ENCODE peak calls at places on chromosome 3, in ten cellular contexts. V, M, G, L, W, Y, K, D, B and F are unnamed samples.

GRCh38 chr3:172357850-172358754 is 90.2 kb downstream of the GHSR start:
- DNase-seq in Y (peak; percentile 11), B (no peak), M (no peak), K (no peak), G (no peak), L (no peak), W (no peak), V (no peak), D (no peak), F (no peak)

GRCh38 chr3:109985942-109986555 is 648.7 kb upstream of the DPPA4 start:
- DNase-seq in L (no peak), V (no peak), G (no peak), K (no peak), M (no peak), D (no peak), W (no peak), B (no peak), Y (no peak), F (no peak)

GRCh38 chr3:154059798-154060197 is 61.4 kb upstream of the ARHGEF26 start:
- DNase-seq in D (no peak), M (no peak), Y (no peak), V (no peak), W (no peak), B (no peak), L (no peak), G (no peak), K (no peak), F (no peak)

GRCh38 chr3:194481103-194481502 is 5.7 kb downstream of the ATP13A3 start:
- DNase-seq in M (no peak), V (no peak), L (no peak), B (no peak), W (no peak), D (no peak), G (no peak), K (no peak), Y (no peak), F (no peak)

GRCh38 chr3:81886081-81886480 is 124.6 kb upstream of the GBE1 start:
- DNase-seq in Y (no peak), B (no peak), D (no peak), K (no peak), W (no peak), M (no peak), G (no peak), V (no peak), L (no peak), F (no peak)

GRCh38 chr3:65597225-65597951 is 441.3 kb downstream of the MAGI1 start:
- DNase-seq in Y (no peak), D (no peak), B (no peak), G (no peak), W (no peak), K (no peak), L (peak; percentile 89), M (peak; percentile 14), V (no peak), F (peak; percentile 68)

GRCh38 chr3:49021213-49021812 is 608 bp upstream of the NDUFAF3 start:
- DNase-seq in W (peak; percentile 92), K (peak; percentile 100), Y (peak; percentile 98), L (peak; percentile 99), V (peak; percentile 98), G (peak; percentile 99), B (peak; percentile 96), D (peak; percentile 71), M (peak; percentile 100), F (peak; percentile 95)

GRCh38 chr3:38960953-38961622 is 90.7 kb downstream of the SCN11A start:
- DNase-seq in Y (no peak), M (peak; percentile 37), G (no peak), B (peak; percentile 58), L (peak; percentile 47), K (peak; percentile 17), D (peak; percentile 72), V (peak; percentile 8), W (no peak), F (peak; percentile 8)

GRCh38 chr3:59313365-59313764 is 263.5 kb upstream of the CFAP20DC start:
- DNase-seq in G (no peak), K (peak; percentile 26), V (peak; percentile 15), Y (no peak), D (peak; percentile 1), L (peak; percentile 68), W (no peak), B (peak; percentile 28), M (peak; percentile 57), F (peak; percentile 1)

GRCh38 chr3:13012228-13012691 is 61.0 kb downstream of the IQSEC1 start:
- DNase-seq in W (no peak), Y (no peak), D (no peak), M (peak; percentile 76), L (no peak), G (peak; percentile 17), B (no peak), V (peak; percentile 47), K (peak; percentile 81), F (peak; percentile 72)

GRCh38 chr3:57017481-57017880 is 43.0 kb upstream of the SPATA12 start:
- DNase-seq in M (peak; percentile 35), W (no peak), K (no peak), B (peak; percentile 43), Y (no peak), D (no peak), L (no peak), G (no peak), V (no peak), F (peak; percentile 79)

DNA sequence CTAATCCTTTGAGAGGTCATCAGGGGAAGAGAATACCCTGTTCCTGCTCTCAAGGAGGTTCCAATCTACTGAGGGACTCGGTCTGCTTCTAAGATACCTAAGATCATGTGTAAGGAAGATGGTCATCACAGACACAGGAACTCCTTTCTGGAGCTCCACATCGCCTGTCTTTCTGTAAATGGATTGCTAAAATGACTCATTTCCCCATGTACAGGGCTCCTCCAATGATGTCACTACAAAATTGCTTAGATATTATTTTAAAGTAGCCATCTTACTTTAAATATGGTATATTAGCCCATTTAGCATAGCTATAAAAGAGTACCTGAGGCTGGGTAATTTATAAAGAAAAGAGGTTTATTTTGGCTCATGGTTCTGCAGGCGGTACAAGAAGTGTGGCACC is 206.1 kb upstream of the PROK2 start:
- DNase-seq in B (no peak), M (no peak), G (no peak), K (no peak), W (no peak), Y (no peak), D (no peak), L (no peak), V (no peak), F (no peak)
- H3K27ac ChIP-seq in B (no peak overlapping the region), M (no peak overlapping the region), G (no peak overlapping the region), K (no peak overlapping the region), W (no peak overlapping the region), Y (no peak overlapping the region), D (no peak overlapping the region), L (no peak overlapping the region), V (no peak overlapping the region), F (no peak overlapping the region)

GRCh38 chr3:14369675-14370669 is 32.4 kb upstream of the SLC6A6 start:
- DNase-seq in G (no peak), D (peak; percentile 48), M (no peak), K (no peak), Y (peak; percentile 64), V (no peak), W (no peak), L (peak; percentile 92), B (peak; percentile 61), F (no peak)
- H3K27ac ChIP-seq in G (no peak overlapping the region), D (peak overlapping the region; percentile 75), M (peak overlapping the region; percentile 19), K (no peak overlapping the region), Y (peak overlapping the region; percentile 91), V (no peak overlapping the region), W (no peak overlapping the region), L (peak overlapping the region; percentile 64), B (no peak overlapping the region), F (no peak overlapping the region)

GRCh38 chr3:11438636-11439035 is 166.4 kb downstream of the ATG7 start:
- DNase-seq in L (no peak), B (no peak), K (peak; percentile 29), D (no peak), G (no peak), Y (no peak), M (peak; percentile 36), W (no peak), V (no peak), F (no peak)

GRCh38 chr3:11435420-11435819 is 163.2 kb downstream of the ATG7 start:
- DNase-seq in Y (no peak), M (no peak), K (no peak), B (no peak), W (no peak), V (no peak), D (no peak), G (no peak), L (no peak), F (no peak)

GRCh38 chr3:11434697-11435096 is 162.5 kb downstream of the ATG7 start:
- DNase-seq in D (no peak), G (no peak), L (no peak), M (no peak), Y (no peak), K (no peak), V (no peak), B (no peak), W (no peak), F (no peak)

GRCh38 chr3:11436775-11437174 is 164.6 kb downstream of the ATG7 start:
- DNase-seq in Y (no peak), K (no peak), V (no peak), W (no peak), L (no peak), M (no peak), B (no peak), G (no peak), D (no peak), F (no peak)

DNA sequence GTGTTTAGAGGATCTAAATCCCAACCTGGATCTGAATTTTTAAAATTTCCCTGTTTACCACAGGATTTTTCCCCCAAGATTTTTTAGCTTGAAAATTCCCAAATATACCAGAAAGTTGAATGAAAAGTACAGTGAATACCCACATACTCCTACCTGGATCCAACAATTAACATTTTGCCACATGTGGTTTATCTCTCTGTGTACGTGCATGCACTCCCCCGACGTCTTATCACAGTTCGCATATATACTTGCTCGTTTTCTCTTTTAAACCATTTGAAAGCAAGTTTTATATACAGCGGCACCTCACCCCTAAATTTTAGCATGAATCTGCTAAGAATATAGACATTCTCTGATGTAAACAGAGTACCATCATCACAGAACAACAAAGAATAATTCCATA is 165.3 kb downstream of the ATG7 start:
- DNase-seq in K (no peak), V (no peak), D (no peak), G (no peak), W (no peak), B (no peak), M (no peak), Y (no peak), L (no peak), F (no peak)
- H3K27ac ChIP-seq in K (no peak overlapping the region), V (no peak overlapping the region), D (no peak overlapping the region), G (no peak overlapping the region), W (no peak overlapping the region), B (no peak overlapping the region), M (no peak overlapping the region), Y (no peak overlapping the region), L (no peak overlapping the region), F (no peak overlapping the region)

DNA sequence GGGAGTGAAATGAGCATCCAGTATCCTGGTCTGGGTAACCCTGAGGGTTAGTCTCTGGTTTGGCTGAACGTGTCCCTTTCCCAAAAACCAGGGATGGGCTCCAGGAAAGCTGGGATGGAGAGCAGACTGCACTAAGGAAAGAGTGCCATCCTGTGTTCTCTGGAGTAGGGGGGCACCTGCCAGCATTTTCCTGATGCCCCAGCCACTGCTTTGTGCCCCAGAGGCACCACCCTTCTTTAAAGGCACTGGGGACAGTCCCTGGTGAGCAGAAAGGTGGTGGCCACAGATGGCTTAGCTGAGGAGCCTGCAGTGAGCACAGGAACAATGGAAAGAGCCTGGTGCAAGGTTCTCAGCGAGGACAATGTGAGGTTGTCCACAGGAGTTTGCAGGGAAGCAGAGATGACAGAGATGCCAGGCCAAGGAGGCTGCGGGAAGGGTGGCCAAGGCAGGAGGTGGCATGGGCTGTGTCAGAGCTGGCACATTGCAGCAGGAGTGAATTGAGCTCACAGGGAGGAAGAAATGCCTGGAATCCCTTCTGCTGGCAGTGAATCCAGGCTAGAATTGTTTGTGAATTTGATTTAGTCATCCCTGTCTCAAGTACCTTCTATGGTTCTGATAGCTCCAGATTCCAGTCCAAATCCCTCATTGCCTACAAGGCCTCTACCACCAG is 39.9 kb downstream of the AMOTL2 start:
- DNase-seq in M (no peak), L (no peak), B (no peak), K (no peak), W (no peak), D (no peak), Y (no peak), V (no peak), G (no peak), F (no peak)
- H3K27ac ChIP-seq in M (peak overlapping the region; percentile 79), L (no peak overlapping the region), B (no peak overlapping the region), K (peak overlapping the region; percentile 64), W (peak overlapping the region; percentile 71), D (peak overlapping the region; percentile 100), Y (peak overlapping the region; percentile 50), V (no peak overlapping the region), G (no peak overlapping the region), F (no peak overlapping the region)